ENCODE peak calls at places on chromosomes 5 and 9, in ten cellular contexts. M is non-pigmented ciliary epithelial cell; X is SIG-M5; T is foreskin fibroblast; N is AG09309; L is glutamatergic neuron; S is Jurkat, Clone E6-1; P is lower lobe of right lung; A is PC-3; E is activated naive CD4-positive, alpha-beta T cell. Q is an unnamed sample.
A peak's percentile ranks its signal among the peaks of the same experiment; 100 is the strongest.

GRCh38 chr5:10856646-10857332 is 95.8 kb upstream of the DAP start:
- DNase-seq in X (no peak), S (peak; percentile 8), N (no peak), E (no peak), L (peak; percentile 90), M (peak; percentile 63), A (peak; percentile 62), P (no peak), T (peak; percentile 72), Q (peak; percentile 69)

GRCh38 chr9:130171226-130172148 is 717 bp upstream of the NCS1 start:
- DNase-seq in T (no peak), M (no peak), L (no peak), A (no peak), S (no peak), N (no peak), E (no peak), X (no peak), P (no peak), Q (no peak)

GRCh38 chr9:130692365-130692764 is 1.2 kb upstream of the EXOSC2 start:
- DNase-seq in E (no peak), L (peak; percentile 94), A (no peak), N (no peak), S (no peak), T (peak; percentile 25), P (no peak), X (no peak), M (no peak), Q (no peak)

GRCh38 chr9:94156549-94157407 is 72.5 kb downstream of the PTPDC1 start:
- DNase-seq in T (peak; percentile 74), L (no peak), E (no peak), N (no peak), M (no peak), A (peak; percentile 38), P (peak; percentile 77), X (no peak), S (no peak), Q (peak; percentile 83)

GRCh38 chr9:698276-698675 is 143.2 kb upstream of the DMRT1 start:
- DNase-seq in L (no peak), M (no peak), X (no peak), S (no peak), E (no peak), N (no peak), T (peak; percentile 63), A (peak; percentile 60), P (no peak), Q (no peak)

GRCh38 chr5:19987594-19988345 is at the start of gene CDH18:
- DNase-seq in M (no peak), P (peak; percentile 45), E (no peak), A (peak; percentile 44), S (no peak), N (no peak), X (no peak), L (peak; percentile 79), T (peak; percentile 75), Q (no peak)

GRCh38 chr5:133321833-133322420 is 270.1 kb downstream of the HSPA4 start:
- DNase-seq in S (no peak), N (no peak), E (no peak), T (no peak), L (no peak), P (no peak), A (no peak), M (no peak), X (no peak), Q (no peak)

GRCh38 chr9:8555767-8556500 is 756.4 kb upstream of the DMAC1 start:
- DNase-seq in T (peak; percentile 86), P (no peak), E (no peak), S (no peak), M (no peak), L (no peak), N (no peak), A (no peak), X (no peak), Q (no peak)

GRCh38 chr5:58459860-58460726 is at the start of gene PLK2:
- DNase-seq in M (no peak), P (peak; percentile 95), X (no peak), A (peak; percentile 80), S (no peak), E (peak; percentile 91), N (peak; percentile 82), T (peak; percentile 97), L (peak; percentile 83), Q (peak; percentile 74)

GRCh38 chr5:124262443-124262842 is 484.0 kb downstream of the ZNF608 start:
- DNase-seq in P (no peak), M (no peak), L (no peak), N (no peak), A (no peak), S (no peak), T (peak; percentile 21), E (no peak), X (no peak), Q (no peak)

GRCh38 chr9:77011973-77012817 is 7.3 kb upstream of the FOXB2 start:
- DNase-seq in N (no peak), P (peak; percentile 70), E (peak; percentile 21), X (no peak), S (peak; percentile 28), L (peak; percentile 95), A (peak; percentile 17), M (no peak), T (peak; percentile 80), Q (peak; percentile 25)

GRCh38 chr5:108149369-108149768 is 232.5 kb downstream of the FBXL17 start:
- DNase-seq in X (no peak), M (no peak), T (no peak), N (no peak), S (no peak), A (no peak), L (no peak), E (no peak), P (no peak), Q (no peak)

GRCh38 chr5:31197183-31197582 is 3.7 kb downstream of the CDH6 start:
- DNase-seq in X (no peak), A (peak; percentile 22), M (peak; percentile 48), N (peak; percentile 7), P (no peak), E (no peak), S (no peak), T (no peak), L (no peak), Q (no peak)

GRCh38 chr9:129569506-129570449 is 51.1 kb downstream of the C9orf50 start:
- DNase-seq in L (no peak), M (no peak), P (no peak), X (no peak), T (peak; percentile 52), A (peak; percentile 13), E (no peak), N (no peak), S (no peak), Q (no peak)

GRCh38 chr9:19926774-19927173 is 137.9 kb upstream of the SLC24A2 start:
- DNase-seq in S (no peak), T (no peak), N (no peak), X (no peak), M (no peak), E (no peak), L (no peak), A (no peak), P (no peak), Q (no peak)

GRCh38 chr5:103526164-103526915 is 36.2 kb downstream of the NUDT12 start:
- DNase-seq in E (no peak), M (no peak), T (no peak), N (peak; percentile 79), P (no peak), L (no peak), X (no peak), S (no peak), A (no peak), Q (no peak)

GRCh38 chr9:132973713-132974112 is 4.8 kb upstream of the GFI1B start:
- DNase-seq in X (no peak), E (no peak), T (peak; percentile 33), N (no peak), L (no peak), A (no peak), P (no peak), M (no peak), S (peak; percentile 58), Q (peak; percentile 9)

GRCh38 chr5:114448496-114448895 is 86.6 kb downstream of the KCNN2 start:
- DNase-seq in M (no peak), L (no peak), X (no peak), A (no peak), E (no peak), N (no peak), T (no peak), P (no peak), S (no peak), Q (no peak)

GRCh38 chr9:122402403-122403268 is 31.8 kb downstream of the PTGS1 start:
- DNase-seq in S (no peak), N (peak; percentile 96), E (no peak), X (no peak), T (peak; percentile 98), M (peak; percentile 92), A (peak; percentile 77), P (no peak), L (no peak), Q (peak; percentile 27)

GRCh38 chr5:102895223-102895622 is 140.1 kb downstream of the PAM start:
- DNase-seq in S (no peak), M (no peak), A (no peak), X (no peak), T (no peak), E (no peak), P (no peak), N (no peak), L (no peak), Q (no peak)

GRCh38 chr5:115179068-115179958 is 9.6 kb upstream of the TRIM36 start:
- DNase-seq in E (no peak), P (no peak), T (peak; percentile 45), M (no peak), L (peak; percentile 49), A (no peak), N (no peak), X (no peak), S (no peak), Q (no peak)

GRCh38 chr9:130215341-130216119 is 43.3 kb downstream of the NCS1 start:
- DNase-seq in E (no peak), M (no peak), N (no peak), S (peak; percentile 23), X (no peak), T (peak; percentile 49), A (no peak), P (no peak), L (peak; percentile 15), Q (no peak)

GRCh38 chr9:116303270-116303904 is 149.8 kb downstream of the PAPPA start:
- DNase-seq in T (peak; percentile 42), S (no peak), P (no peak), M (no peak), L (peak; percentile 46), E (no peak), X (no peak), N (no peak), A (no peak), Q (no peak)

GRCh38 chr9:131148966-131149677 is 23.7 kb downstream of the NUP214 start:
- DNase-seq in T (no peak), L (no peak), N (no peak), E (no peak), M (no peak), X (no peak), A (no peak), P (no peak), S (no peak), Q (no peak)

GRCh38 chr5:154209591-154210081 is 19.1 kb downstream of the GALNT10 start:
- DNase-seq in X (no peak), L (no peak), T (no peak), N (peak; percentile 37), S (no peak), E (no peak), A (no peak), M (no peak), P (no peak), Q (no peak)

GRCh38 chr5:170769236-170769635 is 14.3 kb upstream of the GABRP start:
- DNase-seq in N (no peak), M (no peak), E (no peak), S (no peak), X (no peak), L (peak; percentile 51), A (no peak), T (no peak), P (no peak), Q (no peak)

GRCh38 chr5:90691533-90691932 is 132.9 kb downstream of the ADGRV1 start:
- DNase-seq in E (no peak), N (no peak), T (no peak), A (no peak), P (no peak), M (no peak), X (no peak), L (no peak), S (no peak), Q (no peak)

GRCh38 chr5:2744485-2744884 is 7.0 kb downstream of the IRX2 start:
- DNase-seq in T (no peak), S (no peak), A (no peak), X (no peak), L (no peak), E (no peak), M (no peak), N (no peak), P (no peak), Q (no peak)

Q was measured in Kasumi-1.